ENCODE peak calls at places on chromosomes 6 and 20, in eight cellular contexts. One of them, this sample, is unnamed.
A peak's percentile ranks its signal among the peaks of the same experiment; 100 is the strongest.

GRCh38 chr6:7086488-7086887 is 21.3 kb upstream of the RREB1 start:
- DNase-seq in B cell: peak; percentile 58
- DNase-seq in GM20000: peak; percentile 52
- DNase-seq in nephron progenitor cell: no peak
- DNase-seq in iris pigment epithelial cell: peak; percentile 51
- DNase-seq in AG09309: no peak
- DNase-seq in left ventricle myocardium superior: peak; percentile 41
- DNase-seq in T-helper 2 cell: no peak
- DNase-seq in this sample: peak; percentile 36

GRCh38 chr6:46776070-46776752 is 17.0 kb upstream of the MEP1A start:
- DNase-seq in B cell: no peak
- DNase-seq in GM20000: no peak
- DNase-seq in nephron progenitor cell: no peak
- DNase-seq in iris pigment epithelial cell: no peak
- DNase-seq in AG09309: no peak
- DNase-seq in left ventricle myocardium superior: no peak
- DNase-seq in T-helper 2 cell: no peak
- DNase-seq in this sample: no peak

GRCh38 chr6:165647041-165647440 is 16.0 kb downstream of the PDE10A start:
- DNase-seq in B cell: no peak
- DNase-seq in GM20000: no peak
- DNase-seq in nephron progenitor cell: no peak
- DNase-seq in iris pigment epithelial cell: no peak
- DNase-seq in AG09309: no peak
- DNase-seq in left ventricle myocardium superior: no peak
- DNase-seq in T-helper 2 cell: no peak
- DNase-seq in this sample: no peak

GRCh38 chr20:37229300-37229699 is 32.3 kb downstream of the GHRH start:
- DNase-seq in B cell: no peak
- DNase-seq in GM20000: no peak
- DNase-seq in nephron progenitor cell: no peak
- DNase-seq in iris pigment epithelial cell: no peak
- DNase-seq in AG09309: no peak
- DNase-seq in left ventricle myocardium superior: no peak
- DNase-seq in T-helper 2 cell: no peak
- DNase-seq in this sample: no peak

GRCh38 chr6:40456390-40457013 is 130.7 kb downstream of the LRFN2 start:
- DNase-seq in B cell: no peak
- DNase-seq in GM20000: no peak
- DNase-seq in nephron progenitor cell: no peak
- DNase-seq in iris pigment epithelial cell: no peak
- DNase-seq in AG09309: no peak
- DNase-seq in left ventricle myocardium superior: no peak
- DNase-seq in T-helper 2 cell: no peak
- DNase-seq in this sample: no peak

GRCh38 chr20:1187605-1188171 is 2.9 kb upstream of the TMEM74B start:
- DNase-seq in B cell: no peak
- DNase-seq in GM20000: no peak
- DNase-seq in nephron progenitor cell: no peak
- DNase-seq in iris pigment epithelial cell: no peak
- DNase-seq in AG09309: no peak
- DNase-seq in left ventricle myocardium superior: no peak
- DNase-seq in T-helper 2 cell: no peak
- DNase-seq in this sample: peak; percentile 60

GRCh38 chr6:168193816-168194701 is 115.0 kb upstream of the FRMD1 start:
- DNase-seq in B cell: no peak
- DNase-seq in GM20000: no peak
- DNase-seq in nephron progenitor cell: no peak
- DNase-seq in iris pigment epithelial cell: no peak
- DNase-seq in AG09309: no peak
- DNase-seq in left ventricle myocardium superior: no peak
- DNase-seq in T-helper 2 cell: no peak
- DNase-seq in this sample: no peak

GRCh38 chr6:8859501-8859900 is 424.2 kb upstream of the SLC35B3 start:
- DNase-seq in B cell: no peak
- DNase-seq in GM20000: no peak
- DNase-seq in nephron progenitor cell: no peak
- DNase-seq in iris pigment epithelial cell: peak; percentile 5
- DNase-seq in AG09309: no peak
- DNase-seq in left ventricle myocardium superior: no peak
- DNase-seq in T-helper 2 cell: no peak
- DNase-seq in this sample: no peak

This sample was measured in fibroblast of villous mesenchyme.